ENCODE peak calls at places on chromosome 20, in six cellular contexts. H is Daoy, Y is cardiac muscle cell, Z is NCI-H1105, T is NCI-H2081, L is GM04503. O is an unnamed sample.

GRCh38 chr20:56247954-56248782 is at the start of gene MC3R:
- DNase-seq in H (peak), Y (peak), Z (peak), T (peak), L (peak), O (no peak)

GRCh38 chr20:2378893-2379292 is 1.8 kb upstream of the TGM6 start:
- DNase-seq in H (no peak), Y (no peak), Z (no peak), T (no peak), L (no peak), O (no peak)

GRCh38 chr20:33656783-33657703 is 5.1 kb upstream of the C20orf144 start:
- DNase-seq in H (no peak), Y (no peak), Z (no peak), T (no peak), L (no peak), O (no peak)

GRCh38 chr20:30484009-30484748 is 773.3 kb upstream of the DEFB115 start:
- DNase-seq in H (no peak), Y (no peak), Z (no peak), T (no peak), L (no peak), O (no peak)

GRCh38 chr20:47576516-47577033 is 74.9 kb downstream of the NCOA3 start:
- DNase-seq in H (peak), Y (peak), Z (peak), T (peak), L (no peak), O (peak)

GRCh38 chr20:57779401-57780003 is 69.7 kb upstream of the PMEPA1 start:
- DNase-seq in H (peak), Y (no peak), Z (no peak), T (no peak), L (no peak), O (no peak)

GRCh38 chr20:1920826-1921225 is 25.6 kb downstream of the SIRPA start:
- DNase-seq in H (no peak), Y (no peak), Z (no peak), T (no peak), L (no peak), O (no peak)

GRCh38 chr20:19026901-19027644 is 185.4 kb upstream of the SLC24A3 start:
- DNase-seq in H (no peak), Y (no peak), Z (no peak), T (no peak), L (no peak), O (no peak)

GRCh38 chr20:2631228-2631627 is 21.2 kb upstream of the NOP56 start:
- DNase-seq in H (no peak), Y (peak), Z (no peak), T (no peak), L (no peak), O (no peak)

GRCh38 chr20:25750765-25751696 is 54.4 kb upstream of the ZNF337 start:
- DNase-seq in H (peak), Y (peak), Z (peak), T (peak), L (no peak), O (peak)

GRCh38 chr20:13061381-13061780 is 52.6 kb downstream of the SPTLC3 start:
- DNase-seq in H (no peak), Y (no peak), Z (no peak), T (no peak), L (no peak), O (no peak)

GRCh38 chr20:2624190-2624589 is 28.2 kb upstream of the NOP56 start:
- DNase-seq in H (no peak), Y (peak), Z (no peak), T (no peak), L (no peak), O (no peak)

GRCh38 chr20:46995561-46996142 is 101.0 kb downstream of the EYA2 start:
- DNase-seq in H (no peak), Y (no peak), Z (no peak), T (peak), L (no peak), O (no peak)

GRCh38 chr20:41408986-41409385 is 42.4 kb upstream of the EMILIN3 start:
- DNase-seq in H (no peak), Y (no peak), Z (peak), T (peak), L (no peak), O (no peak)

GRCh38 chr20:42063176-42063575 is 445.0 kb upstream of the CHD6 start:
- DNase-seq in H (no peak), Y (no peak), Z (no peak), T (no peak), L (no peak), O (no peak)

GRCh38 chr20:35978041-35978513 is 9.7 kb downstream of the CNBD2 start:
- DNase-seq in H (no peak), Y (peak), Z (no peak), T (no peak), L (no peak), O (no peak)

GRCh38 chr20:63315240-63315981 is 22.4 kb downstream of the COL20A1 start:
- DNase-seq in H (no peak), Y (no peak), Z (no peak), T (no peak), L (no peak), O (no peak)

O was measured in HFF-Myc.